ENCODE peak calls at places on chromosomes 1 and 21, in six cellular contexts. K is coronary artery, O is WERI-Rb-1, Q is lower lobe of right lung, J is progenitor cell of endocrine pancreas, M is upper lobe of right lung. C is an unnamed sample.

GRCh38 chr1:8137406-8138244 is 111.5 kb upstream of the ERRFI1 start:
- DNase-seq in K (peak; percentile 84), O (no peak), Q (no peak), J (no peak), M (no peak), C (no peak)

GRCh38 chr1:180932373-180932772 is 19.7 kb downstream of the KIAA1614 start:
- DNase-seq in K (no peak), O (no peak), Q (no peak), J (no peak), M (no peak), C (no peak)

GRCh38 chr1:245310605-245311531 is 156.1 kb downstream of the KIF26B start:
- DNase-seq in K (no peak), O (no peak), Q (peak; percentile 53), J (no peak), M (no peak), C (no peak)

GRCh38 chr1:7657287-7658126 is 113.6 kb upstream of the VAMP3 start:
- DNase-seq in K (no peak), O (no peak), Q (no peak), J (no peak), M (no peak), C (no peak)

GRCh38 chr1:175218132-175218531 is 25.6 kb upstream of the KIAA0040 start:
- DNase-seq in K (no peak), O (no peak), Q (no peak), J (no peak), M (no peak), C (no peak)

GRCh38 chr1:84366786-84367185 is 31.5 kb upstream of the DNASE2B start:
- DNase-seq in K (no peak), O (no peak), Q (no peak), J (no peak), M (no peak), C (no peak)

GRCh38 chr1:185920602-185921001 is 186.4 kb downstream of the HMCN1 start:
- DNase-seq in K (no peak), O (no peak), Q (no peak), J (no peak), M (no peak), C (no peak)

GRCh38 chr1:170910273-170910672 is 25.1 kb upstream of the MROH9 start:
- DNase-seq in K (no peak), O (no peak), Q (no peak), J (no peak), M (no peak), C (no peak)

GRCh38 chr1:14915356-14916054 is 238.0 kb upstream of the TMEM51 start:
- DNase-seq in K (no peak), O (peak; percentile 54), Q (no peak), J (peak; percentile 55), M (no peak), C (no peak)

GRCh38 chr1:17011439-17012307 is at the start of gene ATP13A2:
- DNase-seq in K (no peak), O (peak; percentile 93), Q (peak; percentile 91), J (peak; percentile 78), M (peak; percentile 92), C (peak; percentile 91)

GRCh38 chr1:210586785-210587184 is 258.1 kb downstream of the HHAT start:
- DNase-seq in K (no peak), O (no peak), Q (no peak), J (no peak), M (no peak), C (no peak)

GRCh38 chr1:225342695-225343094 is 85.1 kb downstream of the LBR start:
- DNase-seq in K (no peak), O (no peak), Q (no peak), J (no peak), M (no peak), C (no peak)

GRCh38 chr1:187091666-187092065 is 262.9 kb downstream of the PLA2G4A start:
- DNase-seq in K (no peak), O (no peak), Q (no peak), J (no peak), M (no peak), C (no peak)

GRCh38 chr1:160837558-160838205 is 25.0 kb downstream of the CD244 start:
- DNase-seq in K (peak; percentile 71), O (peak; percentile 29), Q (peak; percentile 53), J (no peak), M (no peak), C (no peak)

GRCh38 chr1:77977989-77978292 is 931 bp downstream of the FUBP1 start:
- DNase-seq in K (no peak), O (no peak), Q (no peak), J (no peak), M (no peak), C (no peak)

GRCh38 chr1:9629445-9630201 is 21.9 kb upstream of the PIK3CD start:
- DNase-seq in K (no peak), O (no peak), Q (peak; percentile 85), J (no peak), M (peak; percentile 87), C (no peak)

GRCh38 chr1:217272385-217272784 is 358.5 kb downstream of the GPATCH2 start:
- DNase-seq in K (no peak), O (no peak), Q (no peak), J (no peak), M (no peak), C (no peak)

GRCh38 chr1:12138196-12139183 is 28.3 kb upstream of the TNFRSF1B start:
- DNase-seq in K (peak; percentile 68), O (no peak), Q (no peak), J (no peak), M (no peak), C (no peak)

GRCh38 chr1:153649137-153649866 is 9.2 kb upstream of the SNAPIN start:
- DNase-seq in K (no peak), O (peak; percentile 60), Q (no peak), J (no peak), M (no peak), C (peak; percentile 47)

GRCh38 chr1:35452086-35452485 is 105.1 kb downstream of the KIAA0319L start:
- DNase-seq in K (no peak), O (no peak), Q (peak; percentile 75), J (no peak), M (no peak), C (no peak)

GRCh38 chr1:119816407-119816806 is 5.1 kb upstream of the REG4 start:
- DNase-seq in K (no peak), O (no peak), Q (no peak), J (no peak), M (no peak), C (no peak)

GRCh38 chr1:214446772-214447556 is 104.4 kb downstream of the PTPN14 start:
- DNase-seq in K (no peak), O (no peak), Q (no peak), J (peak; percentile 41), M (no peak), C (no peak)

GRCh38 chr1:111920221-111921024 is 69.0 kb downstream of the KCND3 start:
- DNase-seq in K (peak; percentile 82), O (no peak), Q (no peak), J (no peak), M (no peak), C (no peak)

GRCh38 chr21:25759573-25759972 is 24.8 kb downstream of the GABPA start:
- DNase-seq in K (no peak), O (no peak), Q (no peak), J (no peak), M (no peak), C (no peak)

GRCh38 chr1:212621830-212622315 is 13.3 kb downstream of the ATF3 start:
- DNase-seq in K (no peak), O (no peak), Q (no peak), J (no peak), M (no peak), C (no peak)

GRCh38 chr1:22816803-22817202 is 106.2 kb downstream of the EPHB2 start:
- DNase-seq in K (no peak), O (no peak), Q (no peak), J (no peak), M (no peak), C (peak; percentile 58)

GRCh38 chr1:11649624-11650330 is 4.5 kb downstream of the FBXO2 start:
- DNase-seq in K (no peak), O (no peak), Q (peak; percentile 64), J (no peak), M (peak; percentile 75), C (no peak)

GRCh38 chr1:154869351-154870116 is 547 bp downstream of the KCNN3 start:
- DNase-seq in K (no peak), O (no peak), Q (peak; percentile 60), J (no peak), M (peak; percentile 78), C (no peak)

GRCh38 chr1:51799372-51799771 is 79.2 kb downstream of the NRDC start:
- DNase-seq in K (no peak), O (no peak), Q (no peak), J (no peak), M (no peak), C (no peak)

GRCh38 chr1:246907472-246907871 is 24.3 kb downstream of the AHCTF1 start:
- DNase-seq in K (no peak), O (peak; percentile 46), Q (no peak), J (no peak), M (no peak), C (no peak)

GRCh38 chr1:206649261-206649660 is 13.9 kb downstream of the DYRK3 start:
- DNase-seq in K (no peak), O (no peak), Q (no peak), J (no peak), M (no peak), C (no peak)

GRCh38 chr1:242467556-242468145 is 56.8 kb downstream of the PLD5 start:
- DNase-seq in K (no peak), O (peak; percentile 75), Q (no peak), J (peak; percentile 24), M (no peak), C (no peak)

GRCh38 chr1:220966874-220967631 is 87.8 kb downstream of the HLX start:
- DNase-seq in K (no peak), O (no peak), Q (no peak), J (no peak), M (no peak), C (no peak)

GRCh38 chr21:36994501-36995189 is 11.9 kb upstream of the RIPPLY3 start:
- DNase-seq in K (no peak), O (no peak), Q (no peak), J (no peak), M (no peak), C (no peak)
- TF ChIP-seq CTCF in K (no peak), O (no peak), Q (no peak), J (no peak), M (no peak), C (no peak)

DNA sequence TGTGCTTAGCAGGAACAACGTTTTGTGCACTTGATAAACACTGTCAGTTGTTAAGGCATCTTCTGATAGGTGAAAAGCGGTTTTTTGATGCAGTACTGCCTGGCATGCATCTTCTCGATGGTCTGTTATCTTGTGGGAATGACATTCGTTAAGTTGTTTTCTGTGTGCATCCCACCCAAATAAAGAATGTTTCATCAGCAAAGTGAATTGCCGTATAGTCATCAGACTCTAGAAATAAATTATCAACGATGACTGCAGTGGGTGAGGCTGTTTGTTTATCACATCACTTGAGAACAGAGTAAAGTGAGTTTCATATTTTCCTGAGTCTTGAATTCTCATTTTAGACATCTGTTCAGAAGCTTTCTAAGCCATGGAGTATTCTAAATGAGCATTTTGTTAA is 34.1 kb downstream of the NFIA start:
- DNase-seq in K (no peak), O (no peak), Q (no peak), J (no peak), M (no peak), C (no peak)
- TF ChIP-seq CTCF in K (no peak), O (no peak), Q (no peak), J (no peak), M (no peak), C (no peak)

GRCh38 chr1:74480068-74480467 is 32.3 kb downstream of the LRRC53 start:
- DNase-seq in K (no peak), O (peak; percentile 20), Q (no peak), J (no peak), M (no peak), C (no peak)
- TF ChIP-seq CTCF in K (no peak), O (no peak), Q (no peak), J (no peak), M (no peak), C (no peak)

GRCh38 chr1:31460027-31460426 is 47.0 kb downstream of the SERINC2 start:
- DNase-seq in K (no peak), O (peak; percentile 25), Q (no peak), J (no peak), M (no peak), C (no peak)
- TF ChIP-seq CTCF in K (no peak), O (peak; percentile 19), Q (no peak), J (peak; percentile 8), M (peak; percentile 30), C (peak; percentile 75)

C was measured in chondrocyte.